ENCODE peak calls at places on chromosomes 2 and 18, in nine cellular contexts. One of them, this sample, is unnamed.

GRCh38 chr18:70371085-70371735 is 82.4 kb downstream of the SOCS6 start:
- DNase-seq in cardiac muscle cell: no peak
- DNase-seq in stimulated activated CD8-positive, alpha-beta memory T cell treated with anti-CD3 and anti-CD28 coated beads, Interleukin-7, amount 100 ng/mL, for 24 hours: no peak
- DNase-seq in effector CD8-positive, alpha-beta T cell: no peak
- DNase-seq in small intestine: peak
- DNase-seq in HEK293T: no peak
- DNase-seq in A549: no peak
- DNase-seq in ELF-1: peak
- DNase-seq in NCI-H510A treated with DMSO at 0.1 percent for 48 hours: no peak
- DNase-seq in this sample: no peak

GRCh38 chr2:200797242-200797770 is 14.4 kb upstream of the BZW1 start:
- DNase-seq in HEK293T: no peak
- DNase-seq in cardiac muscle cell: peak
- DNase-seq in effector CD8-positive, alpha-beta T cell: no peak
- DNase-seq in small intestine: peak
- DNase-seq in stimulated activated CD8-positive, alpha-beta memory T cell treated with anti-CD3 and anti-CD28 coated beads, Interleukin-7, amount 100 ng/mL, for 24 hours: no peak
- DNase-seq in A549: no peak
- DNase-seq in NCI-H510A treated with DMSO at 0.1 percent for 48 hours: no peak
- DNase-seq in ELF-1: no peak
- DNase-seq in this sample: no peak

GRCh38 chr2:101116348-101116747 is 34.8 kb downstream of the TBC1D8 start:
- DNase-seq in ELF-1: no peak
- DNase-seq in A549: no peak
- DNase-seq in effector CD8-positive, alpha-beta T cell: no peak
- DNase-seq in cardiac muscle cell: no peak
- DNase-seq in stimulated activated CD8-positive, alpha-beta memory T cell treated with anti-CD3 and anti-CD28 coated beads, Interleukin-7, amount 100 ng/mL, for 24 hours: no peak
- DNase-seq in NCI-H510A treated with DMSO at 0.1 percent for 48 hours: no peak
- DNase-seq in HEK293T: no peak
- DNase-seq in small intestine: no peak
- DNase-seq in this sample: no peak

GRCh38 chr2:6184532-6185302 is 492.5 kb downstream of the SOX11 start:
- DNase-seq in stimulated activated CD8-positive, alpha-beta memory T cell treated with anti-CD3 and anti-CD28 coated beads, Interleukin-7, amount 100 ng/mL, for 24 hours: no peak
- DNase-seq in A549: no peak
- DNase-seq in HEK293T: no peak
- DNase-seq in NCI-H510A treated with DMSO at 0.1 percent for 48 hours: peak
- DNase-seq in small intestine: no peak
- DNase-seq in effector CD8-positive, alpha-beta T cell: no peak
- DNase-seq in cardiac muscle cell: no peak
- DNase-seq in ELF-1: peak
- DNase-seq in this sample: no peak

GRCh38 chr18:37577051-37577611 is 11.5 kb upstream of the CELF4 start:
- DNase-seq in NCI-H510A treated with DMSO at 0.1 percent for 48 hours: no peak
- DNase-seq in stimulated activated CD8-positive, alpha-beta memory T cell treated with anti-CD3 and anti-CD28 coated beads, Interleukin-7, amount 100 ng/mL, for 24 hours: no peak
- DNase-seq in A549: no peak
- DNase-seq in ELF-1: peak
- DNase-seq in cardiac muscle cell: peak
- DNase-seq in HEK293T: no peak
- DNase-seq in small intestine: no peak
- DNase-seq in effector CD8-positive, alpha-beta T cell: no peak
- DNase-seq in this sample: no peak

GRCh38 chr2:138274421-138275291 is 226.9 kb upstream of the SPOPL start:
- DNase-seq in effector CD8-positive, alpha-beta T cell: no peak
- DNase-seq in stimulated activated CD8-positive, alpha-beta memory T cell treated with anti-CD3 and anti-CD28 coated beads, Interleukin-7, amount 100 ng/mL, for 24 hours: no peak
- DNase-seq in A549: no peak
- DNase-seq in NCI-H510A treated with DMSO at 0.1 percent for 48 hours: no peak
- DNase-seq in cardiac muscle cell: peak
- DNase-seq in ELF-1: no peak
- DNase-seq in HEK293T: no peak
- DNase-seq in small intestine: peak
- DNase-seq in this sample: no peak

GRCh38 chr18:78882585-78882984 is 97.0 kb upstream of the SALL3 start:
- DNase-seq in A549: no peak
- DNase-seq in ELF-1: no peak
- DNase-seq in effector CD8-positive, alpha-beta T cell: no peak
- DNase-seq in NCI-H510A treated with DMSO at 0.1 percent for 48 hours: no peak
- DNase-seq in cardiac muscle cell: no peak
- DNase-seq in small intestine: no peak
- DNase-seq in stimulated activated CD8-positive, alpha-beta memory T cell treated with anti-CD3 and anti-CD28 coated beads, Interleukin-7, amount 100 ng/mL, for 24 hours: no peak
- DNase-seq in HEK293T: no peak
- DNase-seq in this sample: no peak

GRCh38 chr2:206392118-206392517 is 51.2 kb upstream of the ADAM23 start:
- DNase-seq in small intestine: peak
- DNase-seq in cardiac muscle cell: peak
- DNase-seq in NCI-H510A treated with DMSO at 0.1 percent for 48 hours: no peak
- DNase-seq in A549: peak
- DNase-seq in effector CD8-positive, alpha-beta T cell: no peak
- DNase-seq in ELF-1: peak
- DNase-seq in HEK293T: peak
- DNase-seq in stimulated activated CD8-positive, alpha-beta memory T cell treated with anti-CD3 and anti-CD28 coated beads, Interleukin-7, amount 100 ng/mL, for 24 hours: no peak
- DNase-seq in this sample: no peak

GRCh38 chr2:162301151-162301804 is 17.2 kb downstream of the IFIH1 start:
- DNase-seq in cardiac muscle cell: peak
- DNase-seq in stimulated activated CD8-positive, alpha-beta memory T cell treated with anti-CD3 and anti-CD28 coated beads, Interleukin-7, amount 100 ng/mL, for 24 hours: peak
- DNase-seq in effector CD8-positive, alpha-beta T cell: peak
- DNase-seq in ELF-1: peak
- DNase-seq in NCI-H510A treated with DMSO at 0.1 percent for 48 hours: peak
- DNase-seq in A549: peak
- DNase-seq in small intestine: peak
- DNase-seq in HEK293T: peak
- DNase-seq in this sample: no peak

GRCh38 chr2:63737085-63737701 is 104.5 kb upstream of the UGP2 start:
- DNase-seq in effector CD8-positive, alpha-beta T cell: no peak
- DNase-seq in cardiac muscle cell: no peak
- DNase-seq in ELF-1: no peak
- DNase-seq in HEK293T: no peak
- DNase-seq in stimulated activated CD8-positive, alpha-beta memory T cell treated with anti-CD3 and anti-CD28 coated beads, Interleukin-7, amount 100 ng/mL, for 24 hours: no peak
- DNase-seq in small intestine: no peak
- DNase-seq in NCI-H510A treated with DMSO at 0.1 percent for 48 hours: no peak
- DNase-seq in A549: no peak
- DNase-seq in this sample: no peak

GRCh38 chr2:38248707-38249106 is 128.4 kb downstream of the ATL2 start:
- DNase-seq in small intestine: no peak
- DNase-seq in stimulated activated CD8-positive, alpha-beta memory T cell treated with anti-CD3 and anti-CD28 coated beads, Interleukin-7, amount 100 ng/mL, for 24 hours: no peak
- DNase-seq in HEK293T: no peak
- DNase-seq in ELF-1: no peak
- DNase-seq in A549: no peak
- DNase-seq in cardiac muscle cell: no peak
- DNase-seq in NCI-H510A treated with DMSO at 0.1 percent for 48 hours: no peak
- DNase-seq in effector CD8-positive, alpha-beta T cell: no peak
- DNase-seq in this sample: no peak

GRCh38 chr2:186349508-186349907 is 136.6 kb upstream of the ZC3H15 start:
- DNase-seq in cardiac muscle cell: peak
- DNase-seq in NCI-H510A treated with DMSO at 0.1 percent for 48 hours: no peak
- DNase-seq in effector CD8-positive, alpha-beta T cell: no peak
- DNase-seq in small intestine: peak
- DNase-seq in HEK293T: no peak
- DNase-seq in ELF-1: no peak
- DNase-seq in stimulated activated CD8-positive, alpha-beta memory T cell treated with anti-CD3 and anti-CD28 coated beads, Interleukin-7, amount 100 ng/mL, for 24 hours: no peak
- DNase-seq in A549: peak
- DNase-seq in this sample: no peak

GRCh38 chr2:20118051-20118450 is 66.6 kb upstream of the LAPTM4A start:
- DNase-seq in A549: no peak
- DNase-seq in NCI-H510A treated with DMSO at 0.1 percent for 48 hours: no peak
- DNase-seq in stimulated activated CD8-positive, alpha-beta memory T cell treated with anti-CD3 and anti-CD28 coated beads, Interleukin-7, amount 100 ng/mL, for 24 hours: no peak
- DNase-seq in small intestine: no peak
- DNase-seq in ELF-1: no peak
- DNase-seq in HEK293T: no peak
- DNase-seq in cardiac muscle cell: no peak
- DNase-seq in effector CD8-positive, alpha-beta T cell: no peak
- DNase-seq in this sample: no peak

GRCh38 chr2:239587311-239587731 is 186.5 kb upstream of the HDAC4 start:
- DNase-seq in NCI-H510A treated with DMSO at 0.1 percent for 48 hours: no peak
- DNase-seq in effector CD8-positive, alpha-beta T cell: no peak
- DNase-seq in ELF-1: no peak
- DNase-seq in HEK293T: no peak
- DNase-seq in stimulated activated CD8-positive, alpha-beta memory T cell treated with anti-CD3 and anti-CD28 coated beads, Interleukin-7, amount 100 ng/mL, for 24 hours: no peak
- DNase-seq in small intestine: no peak
- DNase-seq in cardiac muscle cell: no peak
- DNase-seq in A549: no peak
- DNase-seq in this sample: peak

GRCh38 chr2:220276736-220277444 is 649.5 kb downstream of the SLC4A3 start:
- DNase-seq in HEK293T: no peak
- DNase-seq in NCI-H510A treated with DMSO at 0.1 percent for 48 hours: no peak
- DNase-seq in effector CD8-positive, alpha-beta T cell: no peak
- DNase-seq in ELF-1: no peak
- DNase-seq in cardiac muscle cell: peak
- DNase-seq in stimulated activated CD8-positive, alpha-beta memory T cell treated with anti-CD3 and anti-CD28 coated beads, Interleukin-7, amount 100 ng/mL, for 24 hours: no peak
- DNase-seq in small intestine: no peak
- DNase-seq in A549: no peak
- DNase-seq in this sample: no peak

GRCh38 chr2:170122883-170123547 is 54.9 kb upstream of the MYO3B start:
- DNase-seq in small intestine: no peak
- DNase-seq in stimulated activated CD8-positive, alpha-beta memory T cell treated with anti-CD3 and anti-CD28 coated beads, Interleukin-7, amount 100 ng/mL, for 24 hours: no peak
- DNase-seq in ELF-1: no peak
- DNase-seq in effector CD8-positive, alpha-beta T cell: no peak
- DNase-seq in NCI-H510A treated with DMSO at 0.1 percent for 48 hours: peak
- DNase-seq in A549: peak
- DNase-seq in HEK293T: no peak
- DNase-seq in cardiac muscle cell: no peak
- DNase-seq in this sample: no peak

GRCh38 chr2:199433204-199433832 is 24.4 kb downstream of the SATB2 start:
- DNase-seq in stimulated activated CD8-positive, alpha-beta memory T cell treated with anti-CD3 and anti-CD28 coated beads, Interleukin-7, amount 100 ng/mL, for 24 hours: no peak
- DNase-seq in small intestine: no peak
- DNase-seq in ELF-1: peak
- DNase-seq in cardiac muscle cell: no peak
- DNase-seq in A549: no peak
- DNase-seq in effector CD8-positive, alpha-beta T cell: no peak
- DNase-seq in NCI-H510A treated with DMSO at 0.1 percent for 48 hours: peak
- DNase-seq in HEK293T: no peak
- DNase-seq in this sample: no peak

GRCh38 chr18:1252936-1253335 is 348.3 kb downstream of the ADCYAP1 start:
- DNase-seq in ELF-1: peak
- DNase-seq in small intestine: no peak
- DNase-seq in stimulated activated CD8-positive, alpha-beta memory T cell treated with anti-CD3 and anti-CD28 coated beads, Interleukin-7, amount 100 ng/mL, for 24 hours: no peak
- DNase-seq in HEK293T: no peak
- DNase-seq in cardiac muscle cell: no peak
- DNase-seq in effector CD8-positive, alpha-beta T cell: no peak
- DNase-seq in NCI-H510A treated with DMSO at 0.1 percent for 48 hours: no peak
- DNase-seq in A549: no peak
- DNase-seq in this sample: no peak

GRCh38 chr18:68995675-68996074 is 197.8 kb downstream of the CCDC102B start:
- DNase-seq in NCI-H510A treated with DMSO at 0.1 percent for 48 hours: no peak
- DNase-seq in small intestine: no peak
- DNase-seq in effector CD8-positive, alpha-beta T cell: no peak
- DNase-seq in HEK293T: no peak
- DNase-seq in A549: no peak
- DNase-seq in ELF-1: no peak
- DNase-seq in stimulated activated CD8-positive, alpha-beta memory T cell treated with anti-CD3 and anti-CD28 coated beads, Interleukin-7, amount 100 ng/mL, for 24 hours: no peak
- DNase-seq in cardiac muscle cell: no peak
- DNase-seq in this sample: no peak

This sample was measured in chondrocyte.